ENCODE peak calls at places on chromosomes 1 and 21, in nine cellular contexts. One of them, this sample, is unnamed.

GRCh38 chr1:68112835-68113243 is 62.4 kb upstream of the DIRAS3 start:
- DNase-seq in A673: no peak
- DNase-seq in lower lobe of right lung: no peak
- DNase-seq in heart left ventricle: peak
- DNase-seq in PC-3: peak
- DNase-seq in GM23248: peak
- DNase-seq in left lung: no peak
- DNase-seq in stomach: no peak
- DNase-seq in esophagus squamous epithelium: no peak
- DNase-seq in this sample: peak

GRCh38 chr1:89757532-89757931 is 63.3 kb upstream of the LRRC8D start:
- DNase-seq in A673: peak
- DNase-seq in left lung: peak
- DNase-seq in stomach: no peak
- DNase-seq in PC-3: no peak
- DNase-seq in lower lobe of right lung: peak
- DNase-seq in esophagus squamous epithelium: no peak
- DNase-seq in heart left ventricle: peak
- DNase-seq in GM23248: no peak
- DNase-seq in this sample: peak

GRCh38 chr1:107196973-107197562 is 56.2 kb downstream of the NTNG1 start:
- DNase-seq in GM23248: peak
- DNase-seq in heart left ventricle: no peak
- DNase-seq in stomach: no peak
- DNase-seq in left lung: no peak
- DNase-seq in PC-3: peak
- DNase-seq in lower lobe of right lung: no peak
- DNase-seq in esophagus squamous epithelium: no peak
- DNase-seq in A673: peak
- DNase-seq in this sample: no peak

GRCh38 chr21:43984905-43985689 is 27.0 kb upstream of the TRAPPC10 start:
- DNase-seq in GM23248: peak
- DNase-seq in heart left ventricle: no peak
- DNase-seq in left lung: no peak
- DNase-seq in lower lobe of right lung: no peak
- DNase-seq in esophagus squamous epithelium: no peak
- DNase-seq in A673: no peak
- DNase-seq in stomach: no peak
- DNase-seq in PC-3: no peak
- DNase-seq in this sample: no peak

GRCh38 chr1:208652300-208653160 is 408.3 kb upstream of the PLXNA2 start:
- DNase-seq in A673: peak
- DNase-seq in lower lobe of right lung: peak
- DNase-seq in PC-3: peak
- DNase-seq in heart left ventricle: peak
- DNase-seq in left lung: peak
- DNase-seq in esophagus squamous epithelium: no peak
- DNase-seq in GM23248: peak
- DNase-seq in stomach: peak
- DNase-seq in this sample: peak

GRCh38 chr1:199404191-199404590 is 623.3 kb upstream of the NR5A2 start:
- DNase-seq in stomach: no peak
- DNase-seq in A673: no peak
- DNase-seq in esophagus squamous epithelium: no peak
- DNase-seq in GM23248: peak
- DNase-seq in PC-3: no peak
- DNase-seq in left lung: no peak
- DNase-seq in lower lobe of right lung: no peak
- DNase-seq in heart left ventricle: no peak
- DNase-seq in this sample: no peak

GRCh38 chr1:100912019-100912418 is 16.1 kb downstream of the SLC30A7 start:
- DNase-seq in lower lobe of right lung: no peak
- DNase-seq in left lung: no peak
- DNase-seq in heart left ventricle: no peak
- DNase-seq in GM23248: no peak
- DNase-seq in PC-3: no peak
- DNase-seq in esophagus squamous epithelium: no peak
- DNase-seq in stomach: no peak
- DNase-seq in A673: no peak
- DNase-seq in this sample: no peak

GRCh38 chr1:201758508-201759050 is 70.4 kb upstream of the IPO9 start:
- DNase-seq in A673: peak
- DNase-seq in left lung: no peak
- DNase-seq in PC-3: no peak
- DNase-seq in GM23248: no peak
- DNase-seq in heart left ventricle: no peak
- DNase-seq in esophagus squamous epithelium: no peak
- DNase-seq in stomach: no peak
- DNase-seq in lower lobe of right lung: no peak
- DNase-seq in this sample: no peak

GRCh38 chr1:241610056-241610815 is 29.9 kb downstream of the CHML start:
- DNase-seq in left lung: no peak
- DNase-seq in heart left ventricle: no peak
- DNase-seq in A673: peak
- DNase-seq in esophagus squamous epithelium: no peak
- DNase-seq in stomach: peak
- DNase-seq in GM23248: no peak
- DNase-seq in lower lobe of right lung: no peak
- DNase-seq in PC-3: peak
- DNase-seq in this sample: no peak

GRCh38 chr1:205504311-205505075 is at the start of gene CDK18:
- DNase-seq in GM23248: no peak
- DNase-seq in stomach: peak
- DNase-seq in A673: peak
- DNase-seq in esophagus squamous epithelium: no peak
- DNase-seq in lower lobe of right lung: peak
- DNase-seq in heart left ventricle: peak
- DNase-seq in left lung: peak
- DNase-seq in PC-3: peak
- DNase-seq in this sample: peak

GRCh38 chr1:91122106-91122717 is 100.4 kb upstream of the ZNF644 start:
- DNase-seq in lower lobe of right lung: no peak
- DNase-seq in left lung: no peak
- DNase-seq in stomach: no peak
- DNase-seq in esophagus squamous epithelium: no peak
- DNase-seq in A673: no peak
- DNase-seq in heart left ventricle: no peak
- DNase-seq in GM23248: no peak
- DNase-seq in PC-3: no peak
- DNase-seq in this sample: no peak

GRCh38 chr21:41778974-41779600 is 12.2 kb upstream of the RIPK4 start:
- DNase-seq in A673: peak
- DNase-seq in esophagus squamous epithelium: no peak
- DNase-seq in lower lobe of right lung: no peak
- DNase-seq in left lung: no peak
- DNase-seq in PC-3: peak
- DNase-seq in heart left ventricle: no peak
- DNase-seq in GM23248: no peak
- DNase-seq in stomach: peak
- DNase-seq in this sample: no peak

GRCh38 chr1:99173282-99173681 is 91.0 kb upstream of the PLPPR4 start:
- DNase-seq in GM23248: peak
- DNase-seq in heart left ventricle: no peak
- DNase-seq in lower lobe of right lung: no peak
- DNase-seq in A673: no peak
- DNase-seq in stomach: no peak
- DNase-seq in esophagus squamous epithelium: no peak
- DNase-seq in left lung: no peak
- DNase-seq in PC-3: no peak
- DNase-seq in this sample: no peak

GRCh38 chr1:159891275-159892157 is 8.4 kb downstream of the CFAP45 start:
- DNase-seq in heart left ventricle: peak
- DNase-seq in PC-3: peak
- DNase-seq in left lung: peak
- DNase-seq in esophagus squamous epithelium: peak
- DNase-seq in A673: peak
- DNase-seq in GM23248: peak
- DNase-seq in lower lobe of right lung: peak
- DNase-seq in stomach: peak
- DNase-seq in this sample: peak

GRCh38 chr1:181583598-181583997 is 100.3 kb downstream of the CACNA1E start:
- DNase-seq in GM23248: no peak
- DNase-seq in stomach: peak
- DNase-seq in heart left ventricle: no peak
- DNase-seq in left lung: no peak
- DNase-seq in A673: no peak
- DNase-seq in lower lobe of right lung: no peak
- DNase-seq in esophagus squamous epithelium: no peak
- DNase-seq in PC-3: no peak
- DNase-seq in this sample: no peak

GRCh38 chr1:15950302-15950701 is 25.6 kb downstream of the ZBTB17 start:
- DNase-seq in A673: no peak
- DNase-seq in left lung: no peak
- DNase-seq in stomach: no peak
- DNase-seq in GM23248: no peak
- DNase-seq in esophagus squamous epithelium: no peak
- DNase-seq in PC-3: no peak
- DNase-seq in lower lobe of right lung: no peak
- DNase-seq in heart left ventricle: no peak
- DNase-seq in this sample: no peak

DNA sequence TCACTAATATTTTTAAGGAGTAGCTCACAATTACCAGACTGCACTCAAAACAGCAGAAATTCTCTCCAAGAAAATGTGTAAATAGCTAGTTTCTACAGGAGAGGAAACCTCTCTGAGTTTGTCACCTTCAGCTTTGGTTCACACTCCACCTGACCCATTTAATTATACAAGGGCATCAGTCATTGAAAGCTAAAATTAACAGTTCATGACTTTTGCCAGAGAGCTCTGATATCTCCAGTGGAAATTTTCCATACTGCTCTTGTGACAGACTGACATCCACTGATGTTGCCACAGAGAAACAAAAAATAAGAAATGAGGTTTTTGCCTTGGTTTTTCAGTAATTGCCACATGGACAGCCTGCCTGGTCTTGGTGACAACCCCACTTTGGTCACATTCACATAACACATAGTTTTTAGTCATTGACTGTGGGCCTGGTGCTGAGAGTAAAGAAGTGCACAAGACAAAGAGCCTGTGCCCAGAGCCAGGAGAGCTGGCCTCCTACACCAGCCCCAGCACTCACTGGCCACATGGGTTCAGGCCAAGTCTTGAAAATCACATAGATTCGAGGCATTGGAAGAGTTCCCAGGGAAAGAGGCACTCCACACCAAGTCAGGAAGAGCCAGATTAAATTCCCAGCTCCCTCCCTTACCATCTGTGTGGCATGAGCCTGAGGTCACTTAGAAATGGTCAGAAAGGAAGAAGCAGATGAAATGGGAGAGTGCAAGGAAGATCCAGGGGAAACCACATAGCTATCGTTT is 13.8 kb upstream of the SIM2 start:
- DNase-seq in A673: no peak
- DNase-seq in heart left ventricle: no peak
- DNase-seq in left lung: no peak
- DNase-seq in stomach: peak
- DNase-seq in GM23248: no peak
- DNase-seq in PC-3: no peak
- DNase-seq in lower lobe of right lung: no peak
- DNase-seq in esophagus squamous epithelium: no peak
- DNase-seq in this sample: no peak
- H3K27ac ChIP-seq in A673: no peak
- H3K27ac ChIP-seq in heart left ventricle: peak
- H3K27ac ChIP-seq in left lung: no peak
- H3K27ac ChIP-seq in stomach: peak
- H3K27ac ChIP-seq in GM23248: no peak
- H3K27ac ChIP-seq in PC-3: no peak
- H3K27ac ChIP-seq in lower lobe of right lung: no peak
- H3K27ac ChIP-seq in esophagus squamous epithelium: no peak
- H3K27ac ChIP-seq in this sample: no peak

GRCh38 chr1:243739335-243740003 is 110.6 kb downstream of the AKT3 start:
- DNase-seq in stomach: no peak
- DNase-seq in heart left ventricle: no peak
- DNase-seq in A673: no peak
- DNase-seq in left lung: no peak
- DNase-seq in PC-3: no peak
- DNase-seq in lower lobe of right lung: no peak
- DNase-seq in esophagus squamous epithelium: no peak
- DNase-seq in GM23248: no peak
- DNase-seq in this sample: no peak
- H3K4me3 ChIP-seq in stomach: no peak
- H3K4me3 ChIP-seq in heart left ventricle: no peak
- H3K4me3 ChIP-seq in A673: no peak
- H3K4me3 ChIP-seq in left lung: no peak
- H3K4me3 ChIP-seq in PC-3: no peak
- H3K4me3 ChIP-seq in lower lobe of right lung: no peak
- H3K4me3 ChIP-seq in esophagus squamous epithelium: no peak
- H3K4me3 ChIP-seq in GM23248: no peak
- H3K4me3 ChIP-seq in this sample: no peak

DNA sequence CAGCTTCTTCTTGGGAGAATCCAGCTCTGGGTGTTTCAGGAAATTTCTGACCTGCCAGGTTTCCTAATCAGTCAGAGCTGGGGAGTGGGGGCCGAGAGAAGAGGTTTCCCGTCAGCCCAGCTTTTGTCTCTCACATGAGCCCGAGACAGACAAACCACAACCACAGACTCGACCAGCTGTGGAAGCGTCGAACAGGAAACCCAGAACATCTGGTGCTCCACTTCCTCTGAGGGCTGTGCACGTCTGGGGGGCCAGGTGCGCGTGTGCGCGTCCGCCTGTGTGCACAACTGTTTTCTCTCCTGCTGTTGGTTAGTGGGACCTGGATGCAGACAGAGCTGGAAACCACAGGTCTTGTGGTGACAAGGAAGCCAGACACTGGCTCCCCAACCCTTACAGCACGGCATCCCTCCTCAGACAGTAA is 113.0 kb upstream of the SLC25A33 start:
- DNase-seq in lower lobe of right lung: no peak
- DNase-seq in esophagus squamous epithelium: peak
- DNase-seq in heart left ventricle: no peak
- DNase-seq in PC-3: no peak
- DNase-seq in GM23248: no peak
- DNase-seq in left lung: no peak
- DNase-seq in A673: no peak
- DNase-seq in stomach: peak
- DNase-seq in this sample: no peak
- H3K27ac ChIP-seq in lower lobe of right lung: no peak
- H3K27ac ChIP-seq in esophagus squamous epithelium: peak
- H3K27ac ChIP-seq in heart left ventricle: no peak
- H3K27ac ChIP-seq in PC-3: no peak
- H3K27ac ChIP-seq in GM23248: no peak
- H3K27ac ChIP-seq in left lung: no peak
- H3K27ac ChIP-seq in A673: no peak
- H3K27ac ChIP-seq in stomach: no peak
- H3K27ac ChIP-seq in this sample: no peak

GRCh38 chr1:78493456-78493855 is 2.7 kb downstream of the PTGFR start:
- DNase-seq in GM23248: peak
- DNase-seq in stomach: no peak
- DNase-seq in lower lobe of right lung: no peak
- DNase-seq in esophagus squamous epithelium: no peak
- DNase-seq in heart left ventricle: no peak
- DNase-seq in left lung: no peak
- DNase-seq in PC-3: no peak
- DNase-seq in A673: no peak
- DNase-seq in this sample: no peak

GRCh38 chr1:78491311-78492071 is 717 bp downstream of the PTGFR start:
- DNase-seq in A673: peak
- DNase-seq in esophagus squamous epithelium: no peak
- DNase-seq in heart left ventricle: no peak
- DNase-seq in stomach: no peak
- DNase-seq in lower lobe of right lung: no peak
- DNase-seq in GM23248: peak
- DNase-seq in left lung: peak
- DNase-seq in PC-3: peak
- DNase-seq in this sample: peak

GRCh38 chr1:78492376-78492950 is 1.7 kb downstream of the PTGFR start:
- DNase-seq in left lung: no peak
- DNase-seq in GM23248: peak
- DNase-seq in lower lobe of right lung: no peak
- DNase-seq in heart left ventricle: no peak
- DNase-seq in PC-3: peak
- DNase-seq in stomach: no peak
- DNase-seq in esophagus squamous epithelium: no peak
- DNase-seq in A673: peak
- DNase-seq in this sample: no peak

GRCh38 chr1:78490861-78491310 is at the start of gene PTGFR:
- DNase-seq in GM23248: peak
- DNase-seq in lower lobe of right lung: peak
- DNase-seq in heart left ventricle: no peak
- DNase-seq in esophagus squamous epithelium: no peak
- DNase-seq in stomach: no peak
- DNase-seq in left lung: peak
- DNase-seq in PC-3: peak
- DNase-seq in A673: peak
- DNase-seq in this sample: peak
- H3K4me3 ChIP-seq in GM23248: peak
- H3K4me3 ChIP-seq in lower lobe of right lung: peak
- H3K4me3 ChIP-seq in heart left ventricle: no peak
- H3K4me3 ChIP-seq in esophagus squamous epithelium: peak
- H3K4me3 ChIP-seq in stomach: peak
- H3K4me3 ChIP-seq in left lung: peak
- H3K4me3 ChIP-seq in PC-3: peak
- H3K4me3 ChIP-seq in A673: peak
- H3K4me3 ChIP-seq in this sample: peak

This sample was measured in aorta.